ENCODE peak calls at places on chromosomes 1 and 21, in four cellular contexts. One of them, this sample, is unnamed.

GRCh38 chr1:39852876-39853275 is 30.4 kb downstream of the TRIT1 start:
- DNase-seq in fibroblast of pulmonary artery: no peak
- DNase-seq in uterus: no peak
- DNase-seq in pancreas: no peak
- DNase-seq in this sample: no peak

GRCh38 chr1:110337704-110338199 is 1.4 kb upstream of the RBM15 start:
- DNase-seq in fibroblast of pulmonary artery: no peak
- DNase-seq in uterus: peak; percentile 32
- DNase-seq in pancreas: peak; percentile 62
- DNase-seq in this sample: no peak

GRCh38 chr1:83102630-83103071 is 896.3 kb downstream of the TTLL7 start:
- DNase-seq in fibroblast of pulmonary artery: no peak
- DNase-seq in uterus: no peak
- DNase-seq in pancreas: no peak
- DNase-seq in this sample: peak; percentile 18

GRCh38 chr1:226820935-226821718 is 49.3 kb upstream of the PSEN2 start:
- DNase-seq in fibroblast of pulmonary artery: peak; percentile 98
- DNase-seq in uterus: peak; percentile 95
- DNase-seq in pancreas: peak; percentile 37
- DNase-seq in this sample: peak; percentile 98

GRCh38 chr1:26156285-26157038 is 2.4 kb upstream of the FAM110D start:
- DNase-seq in fibroblast of pulmonary artery: peak; percentile 41
- DNase-seq in uterus: no peak
- DNase-seq in pancreas: no peak
- DNase-seq in this sample: no peak

GRCh38 chr1:161019767-161020572 is 982 bp downstream of the F11R start:
- DNase-seq in fibroblast of pulmonary artery: peak; percentile 81
- DNase-seq in uterus: no peak
- DNase-seq in pancreas: no peak
- DNase-seq in this sample: no peak

GRCh38 chr21:37712204-37712934 is 203.9 kb downstream of the KCNJ6 start:
- DNase-seq in fibroblast of pulmonary artery: peak; percentile 80
- DNase-seq in uterus: peak; percentile 22
- DNase-seq in pancreas: peak; percentile 40
- DNase-seq in this sample: peak; percentile 72

GRCh38 chr1:199157494-199157893 is 518.7 kb downstream of the PTPRC start:
- DNase-seq in fibroblast of pulmonary artery: peak; percentile 35
- DNase-seq in uterus: no peak
- DNase-seq in pancreas: no peak
- DNase-seq in this sample: no peak

GRCh38 chr1:221868894-221869293 is 127.0 kb upstream of the DUSP10 start:
- DNase-seq in fibroblast of pulmonary artery: peak; percentile 70
- DNase-seq in uterus: no peak
- DNase-seq in pancreas: no peak
- DNase-seq in this sample: peak; percentile 85

GRCh38 chr1:222634180-222635013 is 16.5 kb downstream of the MIA3 start:
- DNase-seq in fibroblast of pulmonary artery: peak; percentile 95
- DNase-seq in uterus: no peak
- DNase-seq in pancreas: peak; percentile 50
- DNase-seq in this sample: peak; percentile 87

GRCh38 chr1:219567341-219567947 is 45.5 kb downstream of the ZC3H11B start:
- DNase-seq in fibroblast of pulmonary artery: peak; percentile 86
- DNase-seq in uterus: no peak
- DNase-seq in pancreas: no peak
- DNase-seq in this sample: peak; percentile 42

DNA sequence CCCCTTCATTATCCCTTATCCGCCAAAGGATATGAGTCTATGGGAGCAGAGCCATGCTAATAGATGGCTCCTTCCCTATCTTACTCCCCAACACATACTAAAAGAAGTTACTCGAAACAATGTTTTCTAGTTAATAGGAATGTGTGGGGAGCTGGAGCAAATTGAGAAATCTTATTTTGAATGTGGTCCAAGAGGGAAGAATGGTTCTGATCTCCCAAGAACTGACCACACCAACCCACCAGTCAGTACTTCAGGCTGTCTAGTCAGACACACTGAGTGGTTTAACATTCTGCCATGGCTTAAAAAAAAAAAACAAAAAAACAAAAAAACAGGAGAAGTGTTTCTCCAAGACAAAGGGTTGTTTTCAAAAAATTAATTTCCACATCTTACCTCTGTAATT is 31.5 kb upstream of the DNASE2B start:
- DNase-seq in fibroblast of pulmonary artery: peak; percentile 93
- DNase-seq in uterus: no peak
- DNase-seq in pancreas: no peak
- DNase-seq in this sample: peak; percentile 93
- TF ChIP-seq CTCF in fibroblast of pulmonary artery: no peak
- TF ChIP-seq CTCF in uterus: no peak
- TF ChIP-seq CTCF in pancreas: no peak
- TF ChIP-seq CTCF in this sample: no peak

GRCh38 chr1:151989131-151989868 is 4.4 kb downstream of the S100A10 start:
- DNase-seq in fibroblast of pulmonary artery: peak; percentile 81
- DNase-seq in uterus: peak; percentile 45
- DNase-seq in pancreas: no peak
- DNase-seq in this sample: peak; percentile 92
- H3K4me3 ChIP-seq in fibroblast of pulmonary artery: peak overlapping the region; percentile 15
- H3K4me3 ChIP-seq in uterus: no peak overlapping the region
- H3K4me3 ChIP-seq in pancreas: no peak overlapping the region
- H3K4me3 ChIP-seq in this sample: peak overlapping the region; percentile 96

GRCh38 chr1:108568589-108568988 is 8.7 kb downstream of the EEIG2 start:
- DNase-seq in fibroblast of pulmonary artery: no peak
- DNase-seq in uterus: no peak
- DNase-seq in pancreas: no peak
- DNase-seq in this sample: no peak
- TF ChIP-seq CTCF in fibroblast of pulmonary artery: no peak
- TF ChIP-seq CTCF in uterus: no peak
- TF ChIP-seq CTCF in pancreas: no peak
- TF ChIP-seq CTCF in this sample: no peak

GRCh38 chr21:42678118-42678430 is 24.7 kb downstream of the PDE9A start:
- DNase-seq in fibroblast of pulmonary artery: no peak
- DNase-seq in uterus: no peak
- DNase-seq in pancreas: no peak
- DNase-seq in this sample: no peak
- H3K4me3 ChIP-seq in fibroblast of pulmonary artery: no peak overlapping the region
- H3K4me3 ChIP-seq in uterus: no peak overlapping the region
- H3K4me3 ChIP-seq in pancreas: no peak overlapping the region
- H3K4me3 ChIP-seq in this sample: no peak overlapping the region

GRCh38 chr1:5986018-5986417 is 6.2 kb downstream of the NPHP4 start:
- DNase-seq in fibroblast of pulmonary artery: no peak
- DNase-seq in uterus: no peak
- DNase-seq in pancreas: no peak
- DNase-seq in this sample: no peak

GRCh38 chr1:5989731-5990271 is 2.4 kb downstream of the NPHP4 start:
- DNase-seq in fibroblast of pulmonary artery: no peak
- DNase-seq in uterus: no peak
- DNase-seq in pancreas: no peak
- DNase-seq in this sample: no peak

GRCh38 chr1:5989286-5989605 is 3.0 kb downstream of the NPHP4 start:
- DNase-seq in fibroblast of pulmonary artery: no peak
- DNase-seq in uterus: no peak
- DNase-seq in pancreas: no peak
- DNase-seq in this sample: no peak

GRCh38 chr1:5990913-5991783 is 1.1 kb downstream of the NPHP4 start:
- DNase-seq in fibroblast of pulmonary artery: peak; percentile 20
- DNase-seq in uterus: peak; percentile 44
- DNase-seq in pancreas: peak; percentile 45
- DNase-seq in this sample: peak; percentile 15

DNA sequence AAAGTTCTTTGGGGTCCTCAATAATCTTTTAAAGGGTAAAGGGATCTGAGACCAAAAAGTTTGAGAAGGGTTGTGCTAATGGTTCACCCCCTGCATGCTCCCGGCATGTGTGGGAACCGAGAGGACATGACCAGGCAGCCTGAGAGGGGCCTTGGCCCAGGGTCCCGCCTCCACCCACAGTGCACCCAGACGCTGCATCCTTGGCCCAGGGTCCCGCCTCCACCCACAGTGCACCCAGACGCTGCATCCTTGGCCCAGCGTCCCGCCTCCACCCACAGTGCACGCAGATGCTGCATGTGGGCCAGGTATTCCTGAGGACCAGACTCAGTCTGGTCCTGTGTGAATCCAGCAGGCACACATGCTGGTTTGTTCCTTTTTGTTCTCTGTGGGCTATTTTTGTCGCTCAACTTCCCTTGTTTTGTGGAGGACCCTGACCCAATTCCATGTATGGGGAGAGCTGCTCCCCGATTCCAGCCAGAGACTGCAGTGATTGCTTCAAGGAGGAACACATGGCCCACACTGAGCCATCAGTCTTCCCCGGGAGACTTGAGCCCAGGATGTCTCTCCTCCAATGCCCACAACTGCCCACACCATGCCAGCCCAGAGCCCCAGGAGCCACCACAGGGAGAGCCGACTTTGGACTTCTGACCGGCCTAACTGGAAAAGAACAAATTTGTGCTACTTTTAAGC is 3.5 kb downstream of the NPHP4 start:
- DNase-seq in fibroblast of pulmonary artery: no peak
- DNase-seq in uterus: no peak
- DNase-seq in pancreas: no peak
- DNase-seq in this sample: no peak
- TF ChIP-seq CTCF in fibroblast of pulmonary artery: no peak
- TF ChIP-seq CTCF in uterus: no peak
- TF ChIP-seq CTCF in pancreas: no peak
- TF ChIP-seq CTCF in this sample: no peak

DNA sequence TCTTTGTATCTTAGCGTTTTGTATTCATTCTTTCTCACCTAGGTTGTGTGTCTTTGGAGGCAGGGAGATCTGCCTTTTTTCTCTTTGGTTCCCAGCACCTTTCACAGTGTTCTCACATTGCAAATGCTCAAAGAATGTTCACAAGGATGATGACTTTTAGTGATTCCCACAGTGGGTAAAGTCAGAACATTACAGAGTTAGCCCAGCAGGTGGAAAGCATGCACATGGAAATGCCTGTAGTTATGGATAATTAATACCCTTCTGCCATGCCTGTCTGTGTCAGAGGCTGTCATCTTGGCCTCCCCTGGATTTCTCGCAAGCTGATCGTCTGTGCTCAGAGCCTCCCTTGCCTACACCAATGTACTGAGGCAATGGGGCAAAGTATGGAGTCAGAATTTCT is 458.9 kb downstream of the LMO4 start:
- DNase-seq in fibroblast of pulmonary artery: no peak
- DNase-seq in uterus: no peak
- DNase-seq in pancreas: no peak
- DNase-seq in this sample: peak; percentile 16
- H3K4me3 ChIP-seq in fibroblast of pulmonary artery: no peak overlapping the region
- H3K4me3 ChIP-seq in uterus: no peak overlapping the region
- H3K4me3 ChIP-seq in pancreas: no peak overlapping the region
- H3K4me3 ChIP-seq in this sample: no peak overlapping the region

DNA sequence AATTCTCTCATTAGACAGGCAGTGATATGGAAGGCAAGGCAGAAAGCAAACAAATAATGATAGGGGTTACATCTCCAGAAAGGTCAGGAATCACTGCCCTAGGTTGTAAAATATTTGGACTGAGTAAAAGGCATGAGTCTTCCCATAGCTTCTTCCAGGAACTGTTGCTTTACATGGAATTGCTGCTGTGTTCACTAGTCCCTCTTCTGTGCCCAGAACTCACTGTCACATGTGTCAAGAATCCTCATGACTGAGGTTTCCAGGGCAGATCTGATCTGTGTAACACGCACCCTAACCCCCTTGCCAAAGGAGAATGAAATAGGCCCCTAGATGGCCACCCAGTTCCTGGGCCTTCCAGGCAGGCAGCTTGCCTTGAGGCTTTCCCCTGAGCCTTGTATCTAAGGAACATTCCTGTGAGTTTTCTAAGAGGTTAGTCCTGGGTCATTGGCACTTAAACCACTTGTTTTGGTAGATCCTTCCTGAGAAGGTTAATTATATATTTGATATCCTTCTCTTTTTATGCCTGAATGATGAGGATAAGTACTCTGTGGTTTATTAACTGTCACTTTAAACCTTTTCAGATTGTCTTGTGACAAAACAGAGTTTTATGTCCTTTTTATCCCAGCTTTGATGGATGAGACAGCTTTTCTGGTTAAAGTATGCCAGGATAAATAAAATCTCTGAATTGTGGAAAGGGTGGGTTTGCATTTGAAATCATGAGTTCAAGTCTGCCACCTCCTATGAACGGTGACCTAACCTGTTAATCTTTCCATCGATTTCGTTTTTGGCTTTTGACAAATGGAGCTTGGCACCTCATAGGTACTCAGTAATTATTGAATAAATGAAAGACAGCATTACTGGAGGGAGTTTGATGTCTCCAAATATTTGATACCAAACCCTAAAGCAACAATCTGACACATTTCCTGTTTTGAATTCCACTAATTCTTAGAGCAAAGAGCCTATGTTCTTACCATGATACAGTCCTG is 163.3 kb downstream of the DHRS3 start:
- DNase-seq in fibroblast of pulmonary artery: no peak
- DNase-seq in uterus: peak; percentile 58
- DNase-seq in pancreas: no peak
- DNase-seq in this sample: peak; percentile 83
- TF ChIP-seq CTCF in fibroblast of pulmonary artery: no peak
- TF ChIP-seq CTCF in uterus: no peak
- TF ChIP-seq CTCF in pancreas: no peak
- TF ChIP-seq CTCF in this sample: peak; percentile 26

DNA sequence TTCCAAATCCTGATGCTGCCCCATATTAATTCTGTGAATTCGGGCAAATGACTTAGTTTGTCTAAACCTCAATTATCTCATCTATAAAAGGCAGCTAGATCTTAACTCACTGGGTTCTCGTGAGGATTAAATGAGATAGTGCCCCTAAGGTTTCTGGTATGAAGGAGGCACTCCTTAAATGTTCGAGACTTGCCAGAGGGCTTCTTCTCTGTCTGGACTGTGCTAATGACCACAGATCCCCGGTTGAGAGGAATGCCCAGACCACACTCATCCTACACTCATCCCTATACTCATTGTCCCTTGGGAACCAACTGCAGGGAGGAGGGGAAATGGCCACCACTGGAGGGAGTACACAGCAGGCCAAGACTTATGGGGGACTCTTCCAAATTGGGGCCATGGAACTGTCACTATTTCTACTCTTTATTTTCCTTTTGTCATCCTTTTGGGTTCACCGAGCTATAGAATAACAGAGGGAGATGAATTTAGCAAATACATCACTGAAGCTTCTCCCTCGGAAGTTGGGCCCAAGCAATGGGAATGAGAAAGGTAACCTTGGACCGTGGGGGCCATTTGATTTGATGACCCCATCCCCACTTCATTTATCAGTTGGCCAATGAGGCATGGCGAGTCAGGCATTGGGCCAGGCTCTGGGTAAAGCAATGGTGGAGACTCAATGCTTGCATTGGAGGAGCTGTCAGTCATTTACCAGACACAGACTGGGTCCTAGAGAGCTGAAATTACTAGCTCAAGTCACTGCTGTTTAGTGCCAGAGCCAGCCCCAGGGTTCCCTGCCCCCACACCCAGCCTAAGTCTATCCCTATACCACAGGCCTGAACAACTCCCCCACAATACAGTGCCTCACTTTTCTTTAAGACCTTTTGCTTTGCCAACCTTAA is 5.1 kb downstream of the ATF3 start:
- DNase-seq in fibroblast of pulmonary artery: no peak
- DNase-seq in uterus: no peak
- DNase-seq in pancreas: no peak
- DNase-seq in this sample: peak; percentile 65
- H3K4me3 ChIP-seq in fibroblast of pulmonary artery: no peak overlapping the region
- H3K4me3 ChIP-seq in uterus: no peak overlapping the region
- H3K4me3 ChIP-seq in pancreas: no peak overlapping the region
- H3K4me3 ChIP-seq in this sample: no peak overlapping the region